ENCODE peak calls at places on chromosomes 2 and 18, in six cellular contexts. One of them, this sample, is unnamed. For H3K9me3, the result is how much of the 10 kb centered on the place peaks cover.

GRCh38 chr18:407825-408224 is 92.7 kb downstream of the COLEC12 start:
- DNase-seq in HCT116: no peak
- DNase-seq in K562: no peak
- DNase-seq in H1: no peak
- DNase-seq in GM12878: no peak
- DNase-seq in HepG2: no peak
- DNase-seq in this sample: no peak

GRCh38 chr18:78701753-78702409 is 277.7 kb upstream of the SALL3 start:
- DNase-seq in K562: no peak
- DNase-seq in GM12878: no peak
- DNase-seq in HepG2: no peak
- DNase-seq in HCT116: no peak
- DNase-seq in H1: no peak
- DNase-seq in this sample: no peak

GRCh38 chr2:154132827-154133226 is 261.1 kb downstream of the GALNT13 start:
- DNase-seq in K562: no peak
- DNase-seq in HepG2: no peak
- DNase-seq in H1: no peak
- DNase-seq in HCT116: no peak
- DNase-seq in GM12878: no peak
- DNase-seq in this sample: no peak

GRCh38 chr18:6382968-6383367 is 31.7 kb downstream of the L3MBTL4 start:
- DNase-seq in K562: no peak
- DNase-seq in GM12878: no peak
- DNase-seq in HepG2: no peak
- DNase-seq in HCT116: no peak
- DNase-seq in H1: no peak
- DNase-seq in this sample: peak

GRCh38 chr18:8301427-8302172 is 307.6 kb upstream of the RAB12 start:
- DNase-seq in GM12878: no peak
- DNase-seq in H1: no peak
- DNase-seq in K562: no peak
- DNase-seq in HCT116: no peak
- DNase-seq in HepG2: peak
- DNase-seq in this sample: no peak

GRCh38 chr2:54891901-54892300 is 158.3 kb downstream of the RTN4 start:
- DNase-seq in GM12878: no peak
- DNase-seq in K562: no peak
- DNase-seq in HepG2: no peak
- DNase-seq in HCT116: no peak
- DNase-seq in H1: no peak
- DNase-seq in this sample: no peak

GRCh38 chr2:208092093-208092832 is 32.1 kb downstream of the CRYGD start:
- DNase-seq in H1: peak
- DNase-seq in GM12878: no peak
- DNase-seq in K562: no peak
- DNase-seq in HCT116: no peak
- DNase-seq in HepG2: no peak
- DNase-seq in this sample: no peak

GRCh38 chr2:133456156-133456555 is 112.1 kb downstream of the NCKAP5 start:
- DNase-seq in K562: no peak
- DNase-seq in HCT116: no peak
- DNase-seq in GM12878: no peak
- DNase-seq in HepG2: no peak
- DNase-seq in H1: no peak
- DNase-seq in this sample: no peak

GRCh38 chr2:237863659-237864029 is 4.2 kb downstream of the RAMP1 start:
- DNase-seq in K562: no peak
- DNase-seq in H1: no peak
- DNase-seq in GM12878: no peak
- DNase-seq in HCT116: no peak
- DNase-seq in HepG2: no peak
- DNase-seq in this sample: no peak

GRCh38 chr18:55322176-55322735 is 265.7 kb downstream of the TCF4 start:
- DNase-seq in HCT116: no peak
- DNase-seq in HepG2: no peak
- DNase-seq in GM12878: peak
- DNase-seq in K562: no peak
- DNase-seq in H1: peak
- DNase-seq in this sample: peak

GRCh38 chr2:39524756-39525635 is 87.9 kb upstream of the MAP4K3 start:
- DNase-seq in H1: no peak
- DNase-seq in K562: no peak
- DNase-seq in GM12878: no peak
- DNase-seq in HCT116: no peak
- DNase-seq in HepG2: no peak
- DNase-seq in this sample: no peak

GRCh38 chr18:79869591-79870368 is 72.0 kb downstream of the KCNG2 start:
- DNase-seq in HepG2: no peak
- DNase-seq in H1: no peak
- DNase-seq in GM12878: no peak
- DNase-seq in HCT116: no peak
- DNase-seq in K562: no peak
- DNase-seq in this sample: no peak

GRCh38 chr18:79872423-79872822 is 74.7 kb downstream of the KCNG2 start:
- DNase-seq in GM12878: no peak
- DNase-seq in HCT116: no peak
- DNase-seq in K562: no peak
- DNase-seq in H1: no peak
- DNase-seq in HepG2: no peak
- DNase-seq in this sample: no peak

GRCh38 chr18:79870369-79871025 is 72.8 kb downstream of the KCNG2 start:
- DNase-seq in H1: no peak
- DNase-seq in HCT116: no peak
- DNase-seq in K562: no peak
- DNase-seq in HepG2: no peak
- DNase-seq in GM12878: no peak
- DNase-seq in this sample: no peak

GRCh38 chr18:79871481-79872091 is 73.8 kb downstream of the KCNG2 start:
- DNase-seq in GM12878: no peak
- DNase-seq in K562: no peak
- DNase-seq in HepG2: no peak
- DNase-seq in HCT116: no peak
- DNase-seq in H1: no peak
- DNase-seq in this sample: no peak

DNA sequence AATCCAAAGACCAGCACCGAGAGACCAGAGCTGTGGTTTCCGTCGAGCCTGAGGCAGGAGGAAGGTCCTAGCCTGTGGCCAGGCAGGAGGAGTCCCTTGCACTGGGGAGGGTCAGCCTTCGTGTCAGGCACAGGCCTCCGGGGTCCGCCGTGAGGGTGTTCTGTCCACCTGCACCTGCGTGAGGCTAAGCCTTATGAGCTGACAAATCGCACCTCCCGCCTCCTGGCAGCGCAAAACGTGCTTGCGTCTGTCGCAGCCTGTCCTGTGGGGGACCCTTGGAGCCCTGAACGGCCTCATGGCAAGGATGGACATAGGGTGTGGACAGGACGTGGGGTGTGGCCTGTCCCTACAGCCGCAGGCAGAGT is 73.3 kb downstream of the KCNG2 start:
- DNase-seq in HCT116: no peak
- DNase-seq in K562: no peak
- DNase-seq in HepG2: no peak
- DNase-seq in GM12878: no peak
- DNase-seq in H1: no peak
- DNase-seq in this sample: no peak
- TF ChIP-seq ZNF274 in HCT116: no peak
- TF ChIP-seq ZNF274 in K562: no peak
- TF ChIP-seq ZNF274 in HepG2: no peak
- TF ChIP-seq ZNF274 in GM12878: no peak
- TF ChIP-seq ZNF274 in H1: no peak
- TF ChIP-seq ZNF274 in this sample: no peak

GRCh38 chr2:127373362-127374083 is 14.3 kb downstream of the MAP3K2 start:
- DNase-seq in GM12878: no peak
- DNase-seq in HepG2: peak
- DNase-seq in H1: no peak
- DNase-seq in K562: no peak
- DNase-seq in HCT116: no peak
- DNase-seq in this sample: no peak
- H3K9me3 ChIP-seq in GM12878: under half
- H3K9me3 ChIP-seq in HepG2: half or more
- H3K9me3 ChIP-seq in H1: under half
- H3K9me3 ChIP-seq in K562: under half
- H3K9me3 ChIP-seq in HCT116: under half
- H3K9me3 ChIP-seq in this sample: half or more

GRCh38 chr2:30072250-30072842 is 74.5 kb upstream of the YPEL5 start:
- DNase-seq in GM12878: peak
- DNase-seq in HepG2: peak
- DNase-seq in K562: peak
- DNase-seq in HCT116: peak
- DNase-seq in H1: peak
- DNase-seq in this sample: peak

GRCh38 chr2:30074023-30074422 is 72.8 kb upstream of the YPEL5 start:
- DNase-seq in HCT116: no peak
- DNase-seq in GM12878: no peak
- DNase-seq in HepG2: no peak
- DNase-seq in H1: peak
- DNase-seq in K562: no peak
- DNase-seq in this sample: no peak

GRCh38 chr2:30073523-30073922 is 73.3 kb upstream of the YPEL5 start:
- DNase-seq in H1: no peak
- DNase-seq in HepG2: no peak
- DNase-seq in GM12878: no peak
- DNase-seq in K562: no peak
- DNase-seq in HCT116: no peak
- DNase-seq in this sample: no peak

DNA sequence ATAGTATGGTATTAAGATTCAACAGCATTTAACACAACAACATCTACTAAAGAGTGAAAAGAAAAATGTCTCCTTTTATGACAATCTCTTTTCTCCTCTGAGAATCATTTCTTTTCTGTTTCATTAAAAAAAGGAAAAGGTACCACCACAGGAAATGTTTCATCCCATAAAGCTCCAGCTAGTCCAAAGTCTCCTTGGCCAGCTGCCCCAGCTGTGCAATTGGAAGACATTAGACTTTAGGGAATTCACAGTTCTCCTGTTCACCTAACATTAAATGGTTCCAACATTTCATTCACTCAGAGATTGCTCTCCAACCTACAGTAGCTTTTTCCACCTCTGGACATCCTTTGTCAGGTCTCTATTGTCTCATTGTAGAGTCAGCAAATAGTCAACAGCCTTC is 78.7 kb upstream of the YPEL5 start:
- DNase-seq in HepG2: no peak
- DNase-seq in H1: no peak
- DNase-seq in GM12878: no peak
- DNase-seq in K562: no peak
- DNase-seq in HCT116: no peak
- DNase-seq in this sample: no peak
- TF ChIP-seq YY1 in HepG2: no peak
- TF ChIP-seq YY1 in H1: no peak
- TF ChIP-seq YY1 in GM12878: no peak
- TF ChIP-seq YY1 in K562: no peak
- TF ChIP-seq YY1 in HCT116: no peak
- TF ChIP-seq YY1 in this sample: no peak

GRCh38 chr2:3768960-3769765 is 65.8 kb downstream of the DCDC2C start:
- DNase-seq in HCT116: no peak
- DNase-seq in K562: no peak
- DNase-seq in GM12878: no peak
- DNase-seq in H1: no peak
- DNase-seq in HepG2: no peak
- DNase-seq in this sample: no peak
- TF ChIP-seq ZNF274 in HCT116: no peak
- TF ChIP-seq ZNF274 in K562: no peak
- TF ChIP-seq ZNF274 in GM12878: no peak
- TF ChIP-seq ZNF274 in H1: no peak
- TF ChIP-seq ZNF274 in HepG2: no peak
- TF ChIP-seq ZNF274 in this sample: no peak

GRCh38 chr18:66761166-66761565 is 157.3 kb upstream of the CDH19 start:
- DNase-seq in K562: no peak
- DNase-seq in HCT116: no peak
- DNase-seq in H1: no peak
- DNase-seq in HepG2: no peak
- DNase-seq in GM12878: no peak
- DNase-seq in this sample: no peak
- H3K9me3 ChIP-seq in K562: under half
- H3K9me3 ChIP-seq in HCT116: under half
- H3K9me3 ChIP-seq in H1: under half
- H3K9me3 ChIP-seq in HepG2: under half
- H3K9me3 ChIP-seq in GM12878: under half
- H3K9me3 ChIP-seq in this sample: under half

DNA sequence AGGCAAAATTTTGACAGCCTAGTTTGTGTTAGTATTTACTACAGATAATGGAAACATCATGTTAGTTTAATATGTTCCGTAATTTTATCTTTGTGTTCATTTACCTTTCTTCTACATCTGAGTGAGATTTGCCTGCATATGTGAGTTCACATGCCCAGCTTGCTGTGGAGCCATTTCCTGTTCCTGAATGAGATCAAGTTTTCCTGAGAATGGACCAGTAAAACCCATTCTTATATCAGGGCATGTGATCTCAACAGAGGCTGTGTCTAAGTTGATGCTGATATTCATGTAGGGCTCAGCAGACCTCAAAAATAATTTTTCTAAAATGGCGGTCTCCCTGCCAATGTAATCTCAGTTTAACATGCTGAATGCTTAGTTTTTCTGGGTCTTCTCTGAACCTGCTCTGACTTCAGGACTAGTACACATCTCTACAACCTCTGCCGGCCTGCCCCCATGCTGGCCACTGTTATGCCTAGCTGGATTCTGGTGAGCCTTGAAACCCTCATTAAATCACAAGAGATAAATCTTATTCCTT is 1.0 kb downstream of the IL1A start:
- DNase-seq in K562: no peak
- DNase-seq in HCT116: no peak
- DNase-seq in GM12878: no peak
- DNase-seq in HepG2: no peak
- DNase-seq in H1: no peak
- DNase-seq in this sample: no peak
- TF ChIP-seq YY1 in K562: peak
- TF ChIP-seq YY1 in HCT116: no peak
- TF ChIP-seq YY1 in GM12878: peak
- TF ChIP-seq YY1 in HepG2: no peak
- TF ChIP-seq YY1 in H1: no peak
- TF ChIP-seq YY1 in this sample: no peak

This sample was measured in NT2/D1.